ENCODE peak calls at places on chromosomes 2 and 18, in seven cellular contexts. D is activated CD4-positive, alpha-beta memory T cell treated with anti-CD3 and anti-CD28 coated beads, Interleukin-2, amount 10 ng/mL, durations not matched to agents 7 days and 5 days; B is amniotic epithelial cell; F is NT2/D1; E is activated T-cell treated with anti-CD3 and anti-CD28 coated beads, Interleukin-2, amount 50 U/mL, for 72 hours; N is heart left ventricle; Q is fibroblast of the conjunctiva. T is an unnamed sample.

GRCh38 chr2:60826126-60826525 is 55.2 kb upstream of the REL start:
- DNase-seq in B (no peak), Q (no peak), N (no peak), F (no peak), E (no peak), D (no peak), T (no peak)

GRCh38 chr2:192876698-192877097 is 682.0 kb upstream of the TMEFF2 start:
- DNase-seq in N (no peak), Q (no peak), E (no peak), D (no peak), B (no peak), F (no peak), T (no peak)

GRCh38 chr2:180651596-180651995 is 328.8 kb upstream of the UBE2E3 start:
- DNase-seq in N (no peak), F (no peak), B (no peak), Q (no peak), D (no peak), E (no peak), T (no peak)

GRCh38 chr2:26245810-26246209 is 1.1 kb downstream of the HADHB start:
- DNase-seq in N (no peak), B (no peak), D (peak), Q (no peak), F (no peak), E (peak), T (no peak)

GRCh38 chr2:119950966-119951365 is 61.9 kb upstream of the EPB41L5 start:
- DNase-seq in N (no peak), F (no peak), B (peak), D (no peak), E (no peak), Q (no peak), T (no peak)

GRCh38 chr18:12308386-12309100 is 502 bp downstream of the TUBB6 start:
- DNase-seq in B (peak), D (peak), E (peak), F (no peak), Q (peak), N (peak), T (peak)

GRCh38 chr2:102796337-102796736 is 34.5 kb downstream of the TMEM182 start:
- DNase-seq in E (no peak), N (peak), B (no peak), F (no peak), D (no peak), Q (no peak), T (no peak)

GRCh38 chr2:102149644-102150455 is 7.3 kb downstream of the IL1R1 start:
- DNase-seq in N (no peak), D (no peak), B (no peak), Q (no peak), F (no peak), E (no peak), T (no peak)

GRCh38 chr2:150570712-150571111 is 83.2 kb upstream of the RND3 start:
- DNase-seq in Q (no peak), F (no peak), N (no peak), B (peak), D (no peak), E (no peak), T (no peak)